ENCODE peak calls at places on chromosomes 5 and 9, in five cellular contexts. X is CD8-positive, alpha-beta T cell; O is right cardiac atrium; Y is RWPE2; A is activated CD4-positive, alpha-beta T cell treated with anti-CD3 and anti-CD28 coated beads for 36 hours. N is an unnamed sample.

GRCh38 chr5:170154744-170155143 is 49.0 kb downstream of the FOXI1 start:
- ATAC-seq in X (no peak), O (no peak), Y (no peak), A (no peak), N (no peak)

GRCh38 chr5:124952079-124952478 is 205.6 kb upstream of the ZNF608 start:
- ATAC-seq in X (no peak), O (peak; percentile 48), Y (peak; percentile 46), A (no peak), N (no peak)

GRCh38 chr5:172444626-172445365 is 9.5 kb downstream of the SH3PXD2B start:
- ATAC-seq in X (no peak), O (peak; percentile 4), Y (no peak), A (no peak), N (no peak)

GRCh38 chr9:116152941-116153764 is 438 bp upstream of the PAPPA start:
- ATAC-seq in X (no peak), O (no peak), Y (no peak), A (no peak), N (no peak)

GRCh38 chr5:17167171-17167891 is 50.1 kb upstream of the BASP1 start:
- ATAC-seq in X (no peak), O (peak; percentile 58), Y (no peak), A (no peak), N (no peak)

GRCh38 chr9:91037511-91038482 is 236.2 kb downstream of the SYK start:
- ATAC-seq in X (no peak), O (peak; percentile 44), Y (peak; percentile 52), A (no peak), N (peak; percentile 24)

GRCh38 chr5:107860044-107860443 is 189.3 kb upstream of the EFNA5 start:
- ATAC-seq in X (no peak), O (no peak), Y (no peak), A (no peak), N (no peak)

GRCh38 chr5:78824826-78825225 is 160.3 kb downstream of the ARSB start:
- ATAC-seq in X (no peak), O (peak; percentile 67), Y (no peak), A (no peak), N (no peak)

GRCh38 chr9:94554078-94554438 is 825 bp upstream of the PCAT7 start:
- ATAC-seq in X (no peak), O (no peak), Y (peak; percentile 28), A (no peak), N (peak; percentile 20)

GRCh38 chr9:109440117-109440515 is 58.0 kb downstream of the PTPN3 start:
- ATAC-seq in X (no peak), O (no peak), Y (no peak), A (peak; percentile 5), N (no peak)

GRCh38 chr9:5854032-5854792 is 21.3 kb upstream of the ERMP1 start:
- ATAC-seq in X (no peak), O (no peak), Y (no peak), A (peak; percentile 57), N (no peak)

GRCh38 chr9:121729769-121730168 is 78.3 kb downstream of the DAB2IP start:
- ATAC-seq in X (no peak), O (no peak), Y (no peak), A (no peak), N (no peak)

GRCh38 chr5:16735092-16735970 is 118.5 kb upstream of the RETREG1 start:
- ATAC-seq in X (no peak), O (no peak), Y (no peak), A (no peak), N (no peak)

GRCh38 chr9:113898596-113898995 is 22.5 kb downstream of the ZNF618 start:
- ATAC-seq in X (no peak), O (no peak), Y (no peak), A (no peak), N (no peak)

GRCh38 chr9:4092793-4093709 is 206.8 kb downstream of the GLIS3 start:
- ATAC-seq in X (no peak), O (peak; percentile 79), Y (no peak), A (no peak), N (no peak)

GRCh38 chr5:35810561-35810960 is 46.1 kb upstream of the IL7R start:
- ATAC-seq in X (peak; percentile 63), O (no peak), Y (peak; percentile 36), A (peak; percentile 32), N (no peak)

GRCh38 chr5:151153300-151153699 is 4.3 kb downstream of the ANXA6 start:
- ATAC-seq in X (no peak), O (no peak), Y (no peak), A (no peak), N (no peak)

GRCh38 chr9:105079457-105079856 is 151.5 kb upstream of the ABCA1 start:
- ATAC-seq in X (no peak), O (no peak), Y (no peak), A (no peak), N (peak; percentile 95)

N was measured in esophagus mucosa.